ENCODE peak calls at places on chromosomes 5 and 9, in nine cellular contexts. One of them, this sample, is unnamed.

GRCh38 chr9:16262467-16263261 is 607.8 kb downstream of the BNC2 start:
- DNase-seq in occipital lobe: no peak
- DNase-seq in stimulated activated CD8-positive, alpha-beta memory T cell treated with anti-CD3 and anti-CD28 coated beads, Interleukin-15, amount 100 ng/mL, for 24 hours: no peak
- DNase-seq in HuH-7.5: no peak
- DNase-seq in NCI-H2029: no peak
- DNase-seq in HS-27A: no peak
- DNase-seq in CD8-positive, alpha-beta memory T cell: no peak
- DNase-seq in HuH-7: no peak
- DNase-seq in activated naive CD8-positive, alpha-beta T cell treated with anti-CD3 and anti-CD28 coated beads, Interleukin-2, amount 50 U/mL, for 24 hours: no peak
- DNase-seq in this sample: no peak

GRCh38 chr9:99322299-99322698 is 100.2 kb downstream of the SEC61B start:
- DNase-seq in occipital lobe: no peak
- DNase-seq in stimulated activated CD8-positive, alpha-beta memory T cell treated with anti-CD3 and anti-CD28 coated beads, Interleukin-15, amount 100 ng/mL, for 24 hours: no peak
- DNase-seq in HuH-7.5: no peak
- DNase-seq in NCI-H2029: no peak
- DNase-seq in HS-27A: no peak
- DNase-seq in CD8-positive, alpha-beta memory T cell: no peak
- DNase-seq in HuH-7: no peak
- DNase-seq in activated naive CD8-positive, alpha-beta T cell treated with anti-CD3 and anti-CD28 coated beads, Interleukin-2, amount 50 U/mL, for 24 hours: no peak
- DNase-seq in this sample: no peak

GRCh38 chr5:10595678-10596309 is 31.9 kb downstream of the ANKRD33B start:
- DNase-seq in occipital lobe: no peak
- DNase-seq in stimulated activated CD8-positive, alpha-beta memory T cell treated with anti-CD3 and anti-CD28 coated beads, Interleukin-15, amount 100 ng/mL, for 24 hours: no peak
- DNase-seq in HuH-7.5: no peak
- DNase-seq in NCI-H2029: no peak
- DNase-seq in HS-27A: peak; percentile 74
- DNase-seq in CD8-positive, alpha-beta memory T cell: no peak
- DNase-seq in HuH-7: no peak
- DNase-seq in activated naive CD8-positive, alpha-beta T cell treated with anti-CD3 and anti-CD28 coated beads, Interleukin-2, amount 50 U/mL, for 24 hours: peak; percentile 50
- DNase-seq in this sample: no peak

GRCh38 chr5:135441919-135442318 is 5.2 kb downstream of the DCANP1 start:
- DNase-seq in occipital lobe: no peak
- DNase-seq in stimulated activated CD8-positive, alpha-beta memory T cell treated with anti-CD3 and anti-CD28 coated beads, Interleukin-15, amount 100 ng/mL, for 24 hours: no peak
- DNase-seq in HuH-7.5: no peak
- DNase-seq in NCI-H2029: no peak
- DNase-seq in HS-27A: no peak
- DNase-seq in CD8-positive, alpha-beta memory T cell: no peak
- DNase-seq in HuH-7: no peak
- DNase-seq in activated naive CD8-positive, alpha-beta T cell treated with anti-CD3 and anti-CD28 coated beads, Interleukin-2, amount 50 U/mL, for 24 hours: no peak
- DNase-seq in this sample: no peak

GRCh38 chr9:135919318-135919717 is 12.0 kb upstream of the CAMSAP1 start:
- DNase-seq in occipital lobe: no peak
- DNase-seq in stimulated activated CD8-positive, alpha-beta memory T cell treated with anti-CD3 and anti-CD28 coated beads, Interleukin-15, amount 100 ng/mL, for 24 hours: no peak
- DNase-seq in HuH-7.5: no peak
- DNase-seq in NCI-H2029: no peak
- DNase-seq in HS-27A: no peak
- DNase-seq in CD8-positive, alpha-beta memory T cell: no peak
- DNase-seq in HuH-7: no peak
- DNase-seq in activated naive CD8-positive, alpha-beta T cell treated with anti-CD3 and anti-CD28 coated beads, Interleukin-2, amount 50 U/mL, for 24 hours: no peak
- DNase-seq in this sample: no peak

GRCh38 chr9:37255187-37255586 is 134.8 kb downstream of the ZCCHC7 start:
- DNase-seq in occipital lobe: no peak
- DNase-seq in stimulated activated CD8-positive, alpha-beta memory T cell treated with anti-CD3 and anti-CD28 coated beads, Interleukin-15, amount 100 ng/mL, for 24 hours: no peak
- DNase-seq in HuH-7.5: no peak
- DNase-seq in NCI-H2029: no peak
- DNase-seq in HS-27A: no peak
- DNase-seq in CD8-positive, alpha-beta memory T cell: no peak
- DNase-seq in HuH-7: no peak
- DNase-seq in activated naive CD8-positive, alpha-beta T cell treated with anti-CD3 and anti-CD28 coated beads, Interleukin-2, amount 50 U/mL, for 24 hours: no peak
- DNase-seq in this sample: no peak

GRCh38 chr5:95599252-95599651 is 20.6 kb upstream of the GPR150 start:
- DNase-seq in occipital lobe: no peak
- DNase-seq in stimulated activated CD8-positive, alpha-beta memory T cell treated with anti-CD3 and anti-CD28 coated beads, Interleukin-15, amount 100 ng/mL, for 24 hours: no peak
- DNase-seq in HuH-7.5: no peak
- DNase-seq in NCI-H2029: no peak
- DNase-seq in HS-27A: no peak
- DNase-seq in CD8-positive, alpha-beta memory T cell: no peak
- DNase-seq in HuH-7: no peak
- DNase-seq in activated naive CD8-positive, alpha-beta T cell treated with anti-CD3 and anti-CD28 coated beads, Interleukin-2, amount 50 U/mL, for 24 hours: no peak
- DNase-seq in this sample: no peak

GRCh38 chr5:72788851-72789505 is 27.5 kb upstream of the TNPO1 start:
- DNase-seq in occipital lobe: no peak
- DNase-seq in stimulated activated CD8-positive, alpha-beta memory T cell treated with anti-CD3 and anti-CD28 coated beads, Interleukin-15, amount 100 ng/mL, for 24 hours: no peak
- DNase-seq in HuH-7.5: no peak
- DNase-seq in NCI-H2029: no peak
- DNase-seq in HS-27A: no peak
- DNase-seq in CD8-positive, alpha-beta memory T cell: no peak
- DNase-seq in HuH-7: no peak
- DNase-seq in activated naive CD8-positive, alpha-beta T cell treated with anti-CD3 and anti-CD28 coated beads, Interleukin-2, amount 50 U/mL, for 24 hours: no peak
- DNase-seq in this sample: no peak

GRCh38 chr5:39503148-39503547 is 78.4 kb upstream of the DAB2 start:
- DNase-seq in occipital lobe: no peak
- DNase-seq in stimulated activated CD8-positive, alpha-beta memory T cell treated with anti-CD3 and anti-CD28 coated beads, Interleukin-15, amount 100 ng/mL, for 24 hours: no peak
- DNase-seq in HuH-7.5: no peak
- DNase-seq in NCI-H2029: no peak
- DNase-seq in HS-27A: no peak
- DNase-seq in CD8-positive, alpha-beta memory T cell: no peak
- DNase-seq in HuH-7: no peak
- DNase-seq in activated naive CD8-positive, alpha-beta T cell treated with anti-CD3 and anti-CD28 coated beads, Interleukin-2, amount 50 U/mL, for 24 hours: no peak
- DNase-seq in this sample: no peak

GRCh38 chr5:65126192-65126591 is 355.5 kb downstream of the ADAMTS6 start:
- DNase-seq in occipital lobe: peak; percentile 58
- DNase-seq in stimulated activated CD8-positive, alpha-beta memory T cell treated with anti-CD3 and anti-CD28 coated beads, Interleukin-15, amount 100 ng/mL, for 24 hours: no peak
- DNase-seq in HuH-7.5: no peak
- DNase-seq in NCI-H2029: no peak
- DNase-seq in HS-27A: no peak
- DNase-seq in CD8-positive, alpha-beta memory T cell: no peak
- DNase-seq in HuH-7: no peak
- DNase-seq in activated naive CD8-positive, alpha-beta T cell treated with anti-CD3 and anti-CD28 coated beads, Interleukin-2, amount 50 U/mL, for 24 hours: no peak
- DNase-seq in this sample: peak; percentile 60

GRCh38 chr9:93263334-93264229 is 79.6 kb downstream of the WNK2 start:
- DNase-seq in occipital lobe: no peak
- DNase-seq in stimulated activated CD8-positive, alpha-beta memory T cell treated with anti-CD3 and anti-CD28 coated beads, Interleukin-15, amount 100 ng/mL, for 24 hours: no peak
- DNase-seq in HuH-7.5: no peak
- DNase-seq in NCI-H2029: no peak
- DNase-seq in HS-27A: no peak
- DNase-seq in CD8-positive, alpha-beta memory T cell: no peak
- DNase-seq in HuH-7: no peak
- DNase-seq in activated naive CD8-positive, alpha-beta T cell treated with anti-CD3 and anti-CD28 coated beads, Interleukin-2, amount 50 U/mL, for 24 hours: no peak
- DNase-seq in this sample: no peak

GRCh38 chr5:142637871-142638270 is 48.0 kb downstream of the FGF1 start:
- DNase-seq in occipital lobe: no peak
- DNase-seq in stimulated activated CD8-positive, alpha-beta memory T cell treated with anti-CD3 and anti-CD28 coated beads, Interleukin-15, amount 100 ng/mL, for 24 hours: no peak
- DNase-seq in HuH-7.5: no peak
- DNase-seq in NCI-H2029: no peak
- DNase-seq in HS-27A: no peak
- DNase-seq in CD8-positive, alpha-beta memory T cell: no peak
- DNase-seq in HuH-7: no peak
- DNase-seq in activated naive CD8-positive, alpha-beta T cell treated with anti-CD3 and anti-CD28 coated beads, Interleukin-2, amount 50 U/mL, for 24 hours: no peak
- DNase-seq in this sample: no peak

GRCh38 chr9:136012651-136013050 is 51.5 kb upstream of the UBAC1 start:
- DNase-seq in occipital lobe: no peak
- DNase-seq in stimulated activated CD8-positive, alpha-beta memory T cell treated with anti-CD3 and anti-CD28 coated beads, Interleukin-15, amount 100 ng/mL, for 24 hours: no peak
- DNase-seq in HuH-7.5: no peak
- DNase-seq in NCI-H2029: no peak
- DNase-seq in HS-27A: no peak
- DNase-seq in CD8-positive, alpha-beta memory T cell: no peak
- DNase-seq in HuH-7: no peak
- DNase-seq in activated naive CD8-positive, alpha-beta T cell treated with anti-CD3 and anti-CD28 coated beads, Interleukin-2, amount 50 U/mL, for 24 hours: no peak
- DNase-seq in this sample: no peak